ENCODE peak calls at places on chromosomes 5 and 9, in six cellular contexts. J is activated CD8-positive, alpha-beta memory T cell treated with anti-CD3 and anti-CD28 coated beads for 1 hour; Q is mesothelial cell of epicardium; O is effector memory CD4-positive, alpha-beta T cell; R is stimulated activated CD4-positive, alpha-beta T cell treated with anti-CD3 and anti-CD28 coated beads, Interleukin-1b, Interleukin-23, amount 100 ng/mL, for 4 hours; S is C1 segment of cervical spinal cord. V is an unnamed sample.

GRCh38 chr5:74865799-74866652 is at the start of gene FAM169A:
- DNase-seq in J (peak; percentile 39), Q (peak; percentile 71), O (peak; percentile 22), R (peak; percentile 25), S (peak; percentile 67), V (no peak)

GRCh38 chr9:113393281-113393680 is 7.8 kb downstream of the ALAD start:
- DNase-seq in Q (no peak), R (no peak), O (no peak), J (no peak), S (peak; percentile 40), V (no peak)

GRCh38 chr9:80157561-80157983 is 585.8 kb downstream of the TLE4 start:
- DNase-seq in O (no peak), Q (no peak), R (no peak), J (no peak), S (no peak), V (peak; percentile 3)

GRCh38 chr9:124764774-124765438 is 6.2 kb downstream of the NR6A1 start:
- DNase-seq in S (no peak), J (no peak), R (no peak), Q (no peak), O (no peak), V (peak; percentile 61)

GRCh38 chr5:93189707-93190120 is 391.3 kb downstream of the NR2F1-AS1 start:
- DNase-seq in Q (no peak), S (no peak), J (no peak), R (no peak), O (no peak), V (no peak)

GRCh38 chr9:8558176-8558575 is 758.6 kb upstream of the DMAC1 start:
- DNase-seq in J (no peak), O (no peak), S (no peak), Q (no peak), R (no peak), V (no peak)

GRCh38 chr9:37413311-37413710 is 9.2 kb upstream of the GRHPR start:
- DNase-seq in O (no peak), Q (no peak), R (no peak), S (no peak), J (no peak), V (no peak)

GRCh38 chr9:116048072-116048471 is 105.5 kb upstream of the PAPPA start:
- DNase-seq in Q (no peak), O (no peak), R (no peak), J (no peak), S (no peak), V (no peak)

GRCh38 chr9:123033352-123033751 is at the start of gene GPR21:
- DNase-seq in S (no peak), O (no peak), R (no peak), Q (no peak), J (no peak), V (no peak)

GRCh38 chr9:117073539-117074336 is 341.1 kb downstream of the ASTN2 start:
- DNase-seq in Q (no peak), S (no peak), J (no peak), R (no peak), O (no peak), V (peak; percentile 8)